ENCODE peak calls at places on chromosomes 1 and 21, in four cellular contexts. Q is OCI-LY7, M is stomach, I is neural progenitor cell. Y is an unnamed sample.

GRCh38 chr1:82227286-82227685 is 426.6 kb downstream of the ADGRL2 start:
- DNase-seq in Q (no peak), I (no peak), M (no peak), Y (no peak)

GRCh38 chr1:74583365-74583764 is 71.0 kb upstream of the LRRC53 start:
- DNase-seq in Q (no peak), M (no peak), I (no peak), Y (no peak)

GRCh38 chr1:150895618-150896017 is 8.7 kb downstream of the CTXND2 start:
- DNase-seq in M (no peak), I (no peak), Q (no peak), Y (no peak)

GRCh38 chr21:40074710-40075109 is 207.5 kb downstream of the PCP4 start:
- DNase-seq in M (no peak), I (no peak), Q (no peak), Y (no peak)

GRCh38 chr1:150619576-150620509 is 9.6 kb downstream of the ENSA start:
- DNase-seq in Q (peak), M (no peak), I (no peak), Y (peak)

GRCh38 chr1:107171378-107171777 is 30.5 kb downstream of the NTNG1 start:
- DNase-seq in M (no peak), Q (no peak), I (peak), Y (no peak)

GRCh38 chr1:218380125-218380977 is 35.2 kb downstream of the TGFB2 start:
- DNase-seq in M (peak), Q (no peak), I (no peak), Y (peak)

GRCh38 chr21:46661211-46661625 is 25.7 kb downstream of the PRMT2 start:
- DNase-seq in M (peak), Q (peak), I (peak), Y (no peak)

GRCh38 chr1:234719454-234720258 is 109.7 kb upstream of the IRF2BP2 start:
- DNase-seq in M (no peak), I (no peak), Q (no peak), Y (no peak)

GRCh38 chr1:201928266-201928665 is 18.1 kb downstream of the LMOD1 start:
- DNase-seq in M (no peak), I (no peak), Q (no peak), Y (no peak)

GRCh38 chr1:3278416-3279181 is 175.9 kb upstream of the ARHGEF16 start:
- DNase-seq in M (no peak), I (no peak), Q (no peak), Y (no peak)

GRCh38 chr1:196143602-196144342 is 464.5 kb downstream of the KCNT2 start:
- DNase-seq in I (peak), Q (peak), M (no peak), Y (no peak)

GRCh38 chr1:112704511-112704907 is 2.4 kb downstream of the RHOC start:
- DNase-seq in Q (no peak), M (no peak), I (no peak), Y (no peak)

GRCh38 chr1:167488786-167489185 is 29.5 kb downstream of the CD247 start:
- DNase-seq in I (peak), M (no peak), Q (no peak), Y (no peak)

GRCh38 chr21:29849735-29850176 is 90.0 kb downstream of the GRIK1 start:
- DNase-seq in I (peak), Q (peak), M (peak), Y (no peak)

GRCh38 chr1:168261390-168261789 is 19.3 kb upstream of the TBX19 start:
- DNase-seq in I (no peak), Q (no peak), M (no peak), Y (no peak)

GRCh38 chr1:78003882-78004718 is 639 bp upstream of the DNAJB4 start:
- DNase-seq in M (peak), I (peak), Q (peak), Y (peak)

GRCh38 chr21:18117116-18117515 is 127.5 kb upstream of the CHODL start:
- DNase-seq in Q (no peak), M (no peak), I (no peak), Y (no peak)

GRCh38 chr1:96387785-96388184 is 333.8 kb upstream of the PTBP2 start:
- DNase-seq in Q (no peak), I (no peak), M (no peak), Y (no peak)

GRCh38 chr1:197440730-197441129 is 172.7 kb downstream of the CRB1 start:
- DNase-seq in Q (no peak), M (no peak), I (no peak), Y (no peak)

GRCh38 chr1:203271018-203271743 is 34.1 kb upstream of the BTG2 start:
- DNase-seq in I (peak), Q (peak), M (peak), Y (peak)

GRCh38 chr1:9843576-9843945 is 19.8 kb upstream of the CLSTN1 start:
- DNase-seq in Q (no peak), I (no peak), M (peak), Y (peak)

GRCh38 chr1:98403981-98404380 is 257.5 kb upstream of the SNX7 start:
- DNase-seq in M (no peak), I (no peak), Q (no peak), Y (no peak)

GRCh38 chr1:98399219-98399618 is 262.3 kb upstream of the SNX7 start:
- DNase-seq in I (no peak), M (no peak), Q (no peak), Y (no peak)

GRCh38 chr1:98400446-98400845 is 261.1 kb upstream of the SNX7 start:
- DNase-seq in I (no peak), Q (no peak), M (no peak), Y (no peak)

GRCh38 chr1:98405581-98406059 is 255.9 kb upstream of the SNX7 start:
- DNase-seq in M (no peak), Q (no peak), I (no peak), Y (no peak)

GRCh38 chr1:98402860-98403259 is 258.7 kb upstream of the SNX7 start:
- DNase-seq in I (no peak), M (no peak), Q (no peak), Y (no peak)
- H3K4me3 ChIP-seq in I (no peak), M (no peak), Q (no peak), Y (no peak)

GRCh38 chr1:26190373-26190987 is at the start of gene CATSPER4:
- DNase-seq in I (peak), M (no peak), Q (peak), Y (no peak)
- TF ChIP-seq CTCF in I (peak), M (no peak), Q (peak), Y (no peak)

DNA sequence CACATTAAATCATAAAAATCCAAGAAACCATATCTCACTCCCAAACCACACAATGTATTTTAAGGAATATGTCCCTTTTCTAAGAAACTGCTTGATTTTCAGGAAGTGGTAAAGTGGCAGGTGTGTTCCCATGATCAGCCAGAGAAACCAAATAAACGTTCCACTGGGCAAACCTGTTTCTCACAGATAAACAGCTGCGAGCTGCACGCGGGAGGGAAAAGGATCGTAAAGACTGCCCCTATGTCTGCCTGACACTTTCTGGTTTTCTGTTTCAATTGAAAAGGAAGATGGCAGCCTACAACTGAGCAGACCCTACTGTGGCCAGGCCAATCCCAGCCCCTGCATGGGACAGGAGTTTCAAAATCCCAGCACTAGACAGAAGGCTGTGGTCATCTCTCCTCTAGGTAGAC is 36.6 kb downstream of the HIVEP3 start:
- DNase-seq in Q (no peak), M (peak), I (no peak), Y (peak)
- H3K4me3 ChIP-seq in Q (no peak), M (no peak), I (no peak), Y (peak)

GRCh38 chr1:155910621-155911121 is 478 bp downstream of the RIT1 start:
- DNase-seq in I (peak), M (peak), Q (peak), Y (no peak)
- TF ChIP-seq CTCF in I (peak), M (no peak), Q (peak), Y (no peak)

DNA sequence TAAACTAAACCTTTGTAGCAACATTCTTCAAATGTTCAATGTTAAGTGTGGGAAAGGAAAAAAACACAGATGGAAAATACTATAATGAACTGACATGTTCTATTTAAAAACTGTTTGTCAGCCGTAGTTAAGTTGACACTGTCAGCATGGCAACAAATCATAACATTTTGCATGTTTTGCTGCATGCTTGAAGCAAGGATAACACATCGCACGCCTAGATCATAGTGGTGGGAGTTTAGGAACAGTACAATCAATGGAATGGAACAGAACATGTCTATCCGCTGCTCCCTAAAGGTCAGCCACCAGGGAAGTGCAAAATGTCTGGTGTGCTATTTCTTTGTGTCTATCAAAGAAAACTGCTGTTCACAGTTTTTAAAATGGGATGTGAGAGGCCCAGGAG is 62.5 kb upstream of the ESRRG start:
- DNase-seq in M (no peak), Q (no peak), I (no peak), Y (no peak)
- H3K4me3 ChIP-seq in M (no peak), Q (no peak), I (no peak), Y (no peak)

GRCh38 chr21:31505975-31506374 is 153.5 kb upstream of the SOD1 start:
- DNase-seq in Q (peak), I (no peak), M (no peak), Y (no peak)

GRCh38 chr21:31503939-31504338 is 155.6 kb upstream of the SOD1 start:
- DNase-seq in Q (no peak), M (no peak), I (no peak), Y (no peak)

GRCh38 chr21:31514598-31514997 is 144.9 kb upstream of the SOD1 start:
- DNase-seq in I (peak), M (no peak), Q (no peak), Y (no peak)

GRCh38 chr21:31511258-31511657 is 148.2 kb upstream of the SOD1 start:
- DNase-seq in M (no peak), Q (no peak), I (no peak), Y (no peak)

GRCh38 chr21:31509108-31510017 is 150.1 kb upstream of the SOD1 start:
- DNase-seq in Q (peak), I (peak), M (no peak), Y (no peak)
- TF ChIP-seq CTCF in Q (peak), I (peak), M (no peak), Y (no peak)

GRCh38 chr1:89996415-89997110 is 1.7 kb downstream of the ZNF326 start:
- DNase-seq in M (no peak), Q (no peak), I (no peak), Y (no peak)
- H3K4me3 ChIP-seq in M (peak), Q (peak), I (peak), Y (peak)

DNA sequence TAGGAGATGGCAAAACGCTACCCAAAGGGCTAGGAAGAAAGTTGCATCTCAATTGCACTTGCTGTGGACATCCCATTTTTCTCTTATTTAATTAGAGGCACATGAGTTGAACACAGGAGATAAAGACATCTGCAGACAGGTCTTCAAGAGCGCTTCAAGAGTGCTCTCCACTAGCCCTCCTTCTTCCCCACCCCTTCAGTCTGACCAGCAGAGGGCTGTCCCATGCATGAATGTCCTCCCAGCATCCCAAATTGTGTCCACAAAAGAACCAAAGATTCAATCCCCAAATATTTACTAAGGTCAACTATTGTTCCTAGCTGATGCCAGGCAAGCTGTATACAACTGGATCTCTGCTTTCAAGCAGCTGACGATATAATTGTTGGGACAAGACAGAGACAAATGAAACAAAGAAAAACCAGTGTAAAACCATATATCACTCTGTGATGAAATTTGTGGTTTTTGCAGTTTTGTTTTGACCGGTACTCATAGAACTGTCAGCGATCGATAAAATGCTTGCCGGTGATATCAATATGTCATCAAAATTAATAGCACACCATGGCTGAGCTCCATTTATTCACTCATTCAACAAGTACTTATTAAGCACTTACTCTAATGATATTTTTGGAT is 174.2 kb downstream of the TNR start:
- DNase-seq in I (no peak), Q (no peak), M (no peak), Y (no peak)
- TF ChIP-seq CTCF in I (peak), Q (peak), M (no peak), Y (peak)

Y was measured in LNCaP clone FGC.